ENCODE peak calls at places on chromosome 9, in eight cellular contexts. B is neural progenitor cell, T is mesenchymal stem cell, Y is PC-9, E is DND-41, F is A549, D is fibroblast of lung, R is hepatocyte. Q is an unnamed sample.

GRCh38 chr9:95316794-95317118 is 753 bp downstream of the FANCC start:
- DNase-seq in E (peak; percentile 75), T (peak; percentile 81), B (peak; percentile 96), D (peak; percentile 65), F (peak; percentile 90), R (peak; percentile 81), Y (peak; percentile 69), Q (peak; percentile 51)

GRCh38 chr9:72930828-72931227 is 22.0 kb downstream of the ALDH1A1 start:
- DNase-seq in Y (no peak), T (no peak), E (no peak), R (no peak), F (peak; percentile 87), B (peak; percentile 39), D (no peak), Q (no peak)

GRCh38 chr9:87322840-87323635 is 174.6 kb upstream of the DAPK1 start:
- DNase-seq in R (no peak), F (no peak), B (no peak), D (peak; percentile 64), Y (no peak), E (no peak), T (no peak), Q (no peak)

GRCh38 chr9:97633859-97634485 is 351 bp downstream of the NCBP1 start:
- DNase-seq in D (no peak), Y (no peak), R (no peak), T (no peak), F (no peak), B (no peak), E (no peak), Q (peak; percentile 4)

GRCh38 chr9:86947146-86948081 is at the start of gene GAS1:
- DNase-seq in T (peak; percentile 96), D (peak; percentile 98), Y (peak; percentile 72), E (peak; percentile 86), B (peak; percentile 98), F (peak; percentile 81), R (peak; percentile 94), Q (peak; percentile 89)

GRCh38 chr9:10835791-10836463 is 223.1 kb upstream of the PTPRD start:
- DNase-seq in B (no peak), D (no peak), E (no peak), T (no peak), Y (no peak), F (no peak), R (no peak), Q (no peak)

GRCh38 chr9:107883496-107884120 is 394.0 kb upstream of the KLF4 start:
- DNase-seq in D (no peak), Y (no peak), F (no peak), E (no peak), T (peak; percentile 24), R (peak; percentile 31), B (no peak), Q (no peak)

GRCh38 chr9:34987160-34988040 is 2.1 kb upstream of the DNAJB5 start:
- DNase-seq in E (no peak), Y (no peak), F (no peak), T (no peak), D (no peak), B (no peak), R (no peak), Q (no peak)

GRCh38 chr9:82600536-82601271 is 462.2 kb downstream of the RASEF start:
- DNase-seq in T (no peak), D (no peak), Y (no peak), F (no peak), B (peak; percentile 14), R (no peak), E (no peak), Q (no peak)

GRCh38 chr9:113886933-113887332 is 10.8 kb downstream of the ZNF618 start:
- DNase-seq in D (no peak), F (no peak), R (no peak), T (peak; percentile 29), E (no peak), B (no peak), Y (no peak), Q (no peak)

GRCh38 chr9:27861887-27862286 is 288.6 kb upstream of the C9orf72 start:
- DNase-seq in F (no peak), E (no peak), Y (no peak), T (peak; percentile 20), D (no peak), R (no peak), B (no peak), Q (peak; percentile 32)

GRCh38 chr9:38380872-38381534 is 11.5 kb upstream of the ALDH1B1 start:
- DNase-seq in R (peak; percentile 82), D (no peak), T (no peak), Y (peak; percentile 81), E (no peak), B (peak; percentile 68), F (peak; percentile 60), Q (peak; percentile 7)

GRCh38 chr9:98099898-98100297 is 19.1 kb downstream of the TRIM14 start:
- DNase-seq in E (no peak), Y (no peak), R (no peak), F (no peak), T (no peak), D (no peak), B (no peak), Q (no peak)

GRCh38 chr9:99023831-99024230 is 80.1 kb downstream of the COL15A1 start:
- DNase-seq in R (peak; percentile 43), Y (no peak), B (no peak), D (peak; percentile 22), E (peak; percentile 42), T (peak; percentile 67), F (no peak), Q (no peak)

GRCh38 chr9:84339951-84340350 is 607 bp downstream of the SLC28A3 start:
- DNase-seq in B (peak; percentile 41), E (no peak), R (no peak), F (no peak), Y (peak; percentile 51), D (no peak), T (no peak), Q (no peak)

GRCh38 chr9:136024696-136025316 is 63.6 kb upstream of the UBAC1 start:
- DNase-seq in R (no peak), D (no peak), Y (no peak), F (no peak), B (no peak), T (no peak), E (no peak), Q (no peak)

GRCh38 chr9:71876106-71876505 is 34.9 kb downstream of the ABHD17B start:
- DNase-seq in B (no peak), R (no peak), T (no peak), F (no peak), E (no peak), D (no peak), Y (no peak), Q (no peak)

GRCh38 chr9:20084125-20084524 is 295.3 kb upstream of the SLC24A2 start:
- DNase-seq in E (no peak), F (no peak), T (no peak), Y (no peak), D (no peak), R (no peak), B (no peak), Q (no peak)

GRCh38 chr9:128323786-128324185 is 1.1 kb downstream of the COQ4 start:
- DNase-seq in E (no peak), T (peak; percentile 27), D (no peak), Y (no peak), R (no peak), F (no peak), B (no peak), Q (no peak)

GRCh38 chr9:128323192-128323730 is 622 bp downstream of the COQ4 start:
- DNase-seq in E (no peak), D (peak; percentile 63), Y (no peak), R (no peak), F (no peak), T (peak; percentile 87), B (no peak), Q (peak; percentile 34)

GRCh38 chr9:128321343-128321742 is 904 bp downstream of the TRUB2 start:
- DNase-seq in F (no peak), R (no peak), T (no peak), E (no peak), Y (no peak), D (no peak), B (no peak), Q (no peak)

GRCh38 chr9:128322342-128323191 is at the start of the genes COQ4 and TRUB2:
- DNase-seq in D (peak; percentile 96), B (peak; percentile 96), F (peak; percentile 96), Y (peak; percentile 88), T (peak; percentile 97), E (peak; percentile 93), R (peak; percentile 97), Q (peak; percentile 92)

GRCh38 chr9:128321879-128322341 is 337 bp downstream of the TRUB2 start:
- DNase-seq in T (no peak), F (no peak), E (no peak), D (no peak), R (no peak), B (no peak), Y (peak; percentile 50), Q (no peak)
- H3K4me2 ChIP-seq in T (peak overlapping the region; percentile 72), F (peak overlapping the region; percentile 86), E (peak overlapping the region; percentile 68), D (peak overlapping the region; percentile 73), R (peak overlapping the region; percentile 89), B (peak overlapping the region; percentile 97), Y (peak overlapping the region; percentile 94), Q (peak overlapping the region; percentile 97)

GRCh38 chr9:77587036-77587435 is 61.1 kb downstream of the GNA14 start:
- DNase-seq in F (no peak), Y (no peak), R (no peak), D (no peak), T (no peak), B (no peak), E (no peak), Q (peak; percentile 7)
- H3K4me2 ChIP-seq in F (no peak overlapping the region), Y (peak overlapping the region; percentile 83), R (no peak overlapping the region), D (no peak overlapping the region), T (no peak overlapping the region), B (no peak overlapping the region), E (no peak overlapping the region), Q (no peak overlapping the region)

DNA sequence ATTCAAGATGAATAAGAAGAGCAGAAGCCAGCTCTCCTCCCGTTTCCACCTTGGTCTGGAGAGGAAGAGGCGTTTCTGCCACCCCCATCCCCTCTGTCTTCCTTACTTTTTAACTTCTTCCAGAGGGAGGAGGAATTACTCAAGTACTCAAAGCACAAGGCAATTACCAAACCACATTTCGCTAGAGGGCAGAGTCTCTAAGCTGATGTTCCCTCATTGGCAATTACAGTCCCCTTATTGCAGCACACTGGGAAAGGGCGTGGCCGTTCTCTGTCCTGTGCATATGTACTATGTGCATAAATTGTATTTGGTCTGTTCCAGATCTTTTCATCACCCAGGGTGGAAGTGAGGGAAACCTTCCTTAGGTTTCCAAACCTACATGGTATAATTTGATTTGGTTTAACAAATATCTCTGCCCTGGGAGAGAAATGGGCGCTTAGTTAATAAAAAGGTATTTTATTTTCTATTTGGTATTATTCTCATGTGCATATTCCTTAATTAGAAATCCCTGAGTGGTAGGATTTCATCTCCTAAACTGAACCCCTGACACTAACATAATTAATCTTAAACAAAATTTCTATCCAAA is 29.8 kb upstream of the ALDOB start:
- DNase-seq in F (peak; percentile 77), B (peak; percentile 60), T (peak; percentile 75), E (peak; percentile 4), R (peak; percentile 81), Y (peak; percentile 55), D (peak; percentile 88), Q (peak; percentile 29)
- H3K4me2 ChIP-seq in F (peak overlapping the region; percentile 21), B (no peak overlapping the region), T (no peak overlapping the region), E (no peak overlapping the region), R (no peak overlapping the region), Y (no peak overlapping the region), D (no peak overlapping the region), Q (no peak overlapping the region)

DNA sequence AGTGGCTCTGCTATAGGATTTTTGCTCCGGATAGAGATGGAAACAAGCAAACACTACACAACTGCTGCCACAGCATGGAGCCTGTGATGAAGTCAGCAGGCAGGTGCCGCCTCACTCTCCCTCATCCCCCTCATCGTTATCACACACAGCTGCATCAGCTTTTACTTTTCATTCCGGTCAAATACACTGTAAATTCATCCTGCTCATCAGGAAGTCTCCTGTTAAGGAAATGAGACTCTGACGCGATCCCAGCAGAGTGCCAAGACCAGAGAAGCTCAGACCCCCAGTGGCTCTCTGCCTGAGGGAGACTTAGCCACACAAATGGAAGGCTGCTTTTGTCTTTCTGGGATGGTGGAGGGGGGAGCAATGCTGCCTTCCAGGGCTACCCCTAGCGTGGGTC is 270.2 kb downstream of the ELAVL2 start:
- DNase-seq in D (no peak), Y (no peak), R (no peak), T (no peak), B (peak; percentile 50), E (no peak), F (no peak), Q (peak; percentile 3)
- H3K4me2 ChIP-seq in D (no peak overlapping the region), Y (no peak overlapping the region), R (peak overlapping the region; percentile 27), T (no peak overlapping the region), B (peak overlapping the region; percentile 48), E (no peak overlapping the region), F (no peak overlapping the region), Q (peak overlapping the region; percentile 27)

Q was measured in astrocyte.